ENCODE peak calls at places on chromosomes 4 and X, in six cellular contexts. One of them, this sample, is unnamed.
A peak's percentile ranks its signal among the peaks of the same experiment; 100 is the strongest.

GRCh38 chr4:42280327-42281095 is 116.8 kb upstream of the SHISA3 start:
- DNase-seq in ovary: no peak
- DNase-seq in HFF-Myc: no peak
- DNase-seq in islet precursor cell: no peak
- DNase-seq in NT2/D1: no peak
- DNase-seq in cardiac muscle cell: peak; percentile 46
- DNase-seq in this sample: peak; percentile 28

GRCh38 chr4:7430965-7431695 is 3.6 kb downstream of the PSAPL1 start:
- DNase-seq in ovary: peak; percentile 12
- DNase-seq in HFF-Myc: no peak
- DNase-seq in NT2/D1: no peak
- DNase-seq in islet precursor cell: no peak
- DNase-seq in cardiac muscle cell: no peak
- DNase-seq in this sample: no peak

GRCh38 chrX:41664307-41665299 is 24.2 kb upstream of the GPR34 start:
- DNase-seq in cardiac muscle cell: no peak
- DNase-seq in NT2/D1: no peak
- DNase-seq in HFF-Myc: no peak
- DNase-seq in islet precursor cell: no peak
- DNase-seq in ovary: no peak
- DNase-seq in this sample: no peak

GRCh38 chr4:152981278-152981677 is 45.2 kb downstream of the FHDC1 start:
- DNase-seq in cardiac muscle cell: no peak
- DNase-seq in NT2/D1: no peak
- DNase-seq in ovary: no peak
- DNase-seq in islet precursor cell: peak; percentile 44
- DNase-seq in HFF-Myc: no peak
- DNase-seq in this sample: peak; percentile 85

GRCh38 chrX:147738260-147738659 is 173.5 kb upstream of the FMR1 start:
- DNase-seq in islet precursor cell: no peak
- DNase-seq in cardiac muscle cell: no peak
- DNase-seq in NT2/D1: no peak
- DNase-seq in HFF-Myc: no peak
- DNase-seq in ovary: no peak
- DNase-seq in this sample: no peak

GRCh38 chr4:125951275-125951887 is 636.6 kb downstream of the FAT4 start:
- DNase-seq in NT2/D1: no peak
- DNase-seq in HFF-Myc: peak; percentile 37
- DNase-seq in ovary: no peak
- DNase-seq in islet precursor cell: no peak
- DNase-seq in cardiac muscle cell: peak; percentile 22
- DNase-seq in this sample: no peak

GRCh38 chr4:78556655-78557054 is 5.1 kb downstream of the ANXA3 start:
- DNase-seq in NT2/D1: no peak
- DNase-seq in cardiac muscle cell: no peak
- DNase-seq in HFF-Myc: no peak
- DNase-seq in islet precursor cell: no peak
- DNase-seq in ovary: no peak
- DNase-seq in this sample: peak; percentile 70

GRCh38 chr4:83170952-83171399 is 56.4 kb upstream of the PLAC8 start:
- DNase-seq in islet precursor cell: no peak
- DNase-seq in HFF-Myc: no peak
- DNase-seq in ovary: no peak
- DNase-seq in cardiac muscle cell: no peak
- DNase-seq in NT2/D1: no peak
- DNase-seq in this sample: peak; percentile 29

GRCh38 chr4:14434483-14434882 is 567.8 kb upstream of the CPEB2 start:
- DNase-seq in HFF-Myc: no peak
- DNase-seq in islet precursor cell: peak; percentile 55
- DNase-seq in ovary: no peak
- DNase-seq in NT2/D1: no peak
- DNase-seq in cardiac muscle cell: no peak
- DNase-seq in this sample: peak; percentile 27

GRCh38 chr4:98620087-98620784 is 38.2 kb downstream of the TSPAN5 start:
- DNase-seq in ovary: no peak
- DNase-seq in HFF-Myc: no peak
- DNase-seq in islet precursor cell: no peak
- DNase-seq in cardiac muscle cell: no peak
- DNase-seq in NT2/D1: no peak
- DNase-seq in this sample: no peak

GRCh38 chr4:24646777-24647460 is 62.6 kb upstream of the DHX15 start:
- DNase-seq in islet precursor cell: no peak
- DNase-seq in cardiac muscle cell: peak; percentile 56
- DNase-seq in NT2/D1: no peak
- DNase-seq in HFF-Myc: no peak
- DNase-seq in ovary: no peak
- DNase-seq in this sample: no peak

GRCh38 chr4:1763550-1764080 is 29.5 kb upstream of the FGFR3 start:
- DNase-seq in NT2/D1: no peak
- DNase-seq in islet precursor cell: peak; percentile 81
- DNase-seq in ovary: peak; percentile 49
- DNase-seq in cardiac muscle cell: peak; percentile 62
- DNase-seq in HFF-Myc: no peak
- DNase-seq in this sample: no peak

GRCh38 chr4:108113229-108113628 is 55.5 kb downstream of the LEF1 start:
- DNase-seq in islet precursor cell: no peak
- DNase-seq in HFF-Myc: no peak
- DNase-seq in ovary: no peak
- DNase-seq in cardiac muscle cell: no peak
- DNase-seq in NT2/D1: no peak
- DNase-seq in this sample: no peak

GRCh38 chr4:84032372-84032771 is 466.7 kb downstream of the NKX6-1 start:
- DNase-seq in NT2/D1: no peak
- DNase-seq in islet precursor cell: no peak
- DNase-seq in cardiac muscle cell: no peak
- DNase-seq in HFF-Myc: no peak
- DNase-seq in ovary: no peak
- DNase-seq in this sample: no peak

GRCh38 chr4:139735381-139736256 is 70.0 kb downstream of the MGST2 start:
- DNase-seq in ovary: peak; percentile 57
- DNase-seq in cardiac muscle cell: peak; percentile 43
- DNase-seq in HFF-Myc: no peak
- DNase-seq in islet precursor cell: peak; percentile 76
- DNase-seq in NT2/D1: no peak
- DNase-seq in this sample: no peak

GRCh38 chrX:1657367-1658082 is 42.7 kb downstream of the ASMT start:
- DNase-seq in HFF-Myc: no peak
- DNase-seq in cardiac muscle cell: peak; percentile 31
- DNase-seq in islet precursor cell: peak; percentile 85
- DNase-seq in NT2/D1: no peak
- DNase-seq in ovary: no peak
- DNase-seq in this sample: peak; percentile 65

GRCh38 chr4:165384608-165385007 is 5.8 kb downstream of the CPE start:
- DNase-seq in islet precursor cell: no peak
- DNase-seq in cardiac muscle cell: peak; percentile 51
- DNase-seq in ovary: no peak
- DNase-seq in NT2/D1: no peak
- DNase-seq in HFF-Myc: peak; percentile 73
- DNase-seq in this sample: peak; percentile 52

GRCh38 chrX:17456526-17456925 is 81.5 kb downstream of the NHS start:
- DNase-seq in NT2/D1: no peak
- DNase-seq in cardiac muscle cell: no peak
- DNase-seq in HFF-Myc: no peak
- DNase-seq in ovary: no peak
- DNase-seq in islet precursor cell: no peak
- DNase-seq in this sample: no peak

GRCh38 chr4:6939761-6940743 is 30.4 kb downstream of the TBC1D14 start:
- DNase-seq in HFF-Myc: no peak
- DNase-seq in islet precursor cell: no peak
- DNase-seq in cardiac muscle cell: no peak
- DNase-seq in ovary: no peak
- DNase-seq in NT2/D1: no peak
- DNase-seq in this sample: no peak

GRCh38 chr4:182938213-182938645 is 21.0 kb upstream of the DCTD start:
- DNase-seq in ovary: peak; percentile 61
- DNase-seq in islet precursor cell: peak; percentile 90
- DNase-seq in cardiac muscle cell: peak; percentile 70
- DNase-seq in NT2/D1: no peak
- DNase-seq in HFF-Myc: no peak
- DNase-seq in this sample: peak; percentile 68

GRCh38 chrX:135170877-135171519 is at the start of gene CT55:
- DNase-seq in HFF-Myc: no peak
- DNase-seq in cardiac muscle cell: no peak
- DNase-seq in NT2/D1: no peak
- DNase-seq in islet precursor cell: no peak
- DNase-seq in ovary: no peak
- DNase-seq in this sample: no peak

GRCh38 chr4:157886650-157887049 is 286.2 kb downstream of the GASK1B start:
- DNase-seq in NT2/D1: no peak
- DNase-seq in HFF-Myc: no peak
- DNase-seq in cardiac muscle cell: peak; percentile 2
- DNase-seq in islet precursor cell: no peak
- DNase-seq in ovary: no peak
- DNase-seq in this sample: no peak

GRCh38 chrX:129637217-129638109 is 17.3 kb downstream of the APLN start:
- DNase-seq in cardiac muscle cell: peak; percentile 78
- DNase-seq in islet precursor cell: peak; percentile 74
- DNase-seq in ovary: peak; percentile 78
- DNase-seq in NT2/D1: no peak
- DNase-seq in HFF-Myc: peak; percentile 17
- DNase-seq in this sample: peak; percentile 62

GRCh38 chr4:80336582-80336981 is 1.1 kb downstream of the CFAP299 start:
- DNase-seq in islet precursor cell: peak; percentile 73
- DNase-seq in NT2/D1: peak; percentile 13
- DNase-seq in HFF-Myc: peak; percentile 4
- DNase-seq in ovary: peak; percentile 19
- DNase-seq in cardiac muscle cell: peak; percentile 35
- DNase-seq in this sample: peak; percentile 71

GRCh38 chr4:125070869-125071268 is 243.9 kb upstream of the FAT4 start:
- DNase-seq in NT2/D1: no peak
- DNase-seq in ovary: no peak
- DNase-seq in islet precursor cell: no peak
- DNase-seq in HFF-Myc: no peak
- DNase-seq in cardiac muscle cell: no peak
- DNase-seq in this sample: peak; percentile 9

GRCh38 chr4:127249767-127250108 is 383.0 kb upstream of the INTU start:
- DNase-seq in islet precursor cell: no peak
- DNase-seq in HFF-Myc: no peak
- DNase-seq in NT2/D1: no peak
- DNase-seq in ovary: no peak
- DNase-seq in cardiac muscle cell: no peak
- DNase-seq in this sample: peak; percentile 42

GRCh38 chr4:80875642-80876041 is 154.9 kb upstream of the BMP3 start:
- DNase-seq in ovary: no peak
- DNase-seq in NT2/D1: no peak
- DNase-seq in islet precursor cell: no peak
- DNase-seq in cardiac muscle cell: no peak
- DNase-seq in HFF-Myc: no peak
- DNase-seq in this sample: no peak

This sample was measured in epithelial cell of esophagus.